ENCODE peak calls at places on chromosomes 16 and 17, in seven cellular contexts. H is transverse colon, I is stomach, N is suprapubic skin, U is ovary, R is tibial nerve, C is SK-N-SH. L is an unnamed sample.

GRCh38 chr16:29308644-29309546 is 97.6 kb downstream of the NPIPB11 start:
- DNase-seq in H (no peak), I (no peak), N (no peak), U (peak; percentile 37), R (no peak), C (no peak), L (no peak)

GRCh38 chr17:76791053-76791980 is 53.4 kb downstream of the MFSD11 start:
- DNase-seq in H (peak; percentile 63), I (peak; percentile 27), N (no peak), U (peak; percentile 47), R (no peak), C (peak; percentile 62), L (no peak)

GRCh38 chr17:30316736-30317135 is 17.1 kb downstream of the TMIGD1 start:
- DNase-seq in H (peak; percentile 23), I (no peak), N (no peak), U (no peak), R (no peak), C (no peak), L (no peak)

GRCh38 chr17:50676065-50676975 is 31.4 kb downstream of the ANKRD40 start:
- DNase-seq in H (no peak), I (no peak), N (peak; percentile 19), U (peak; percentile 29), R (no peak), C (no peak), L (no peak)

GRCh38 chr16:87945351-87946042 is 5.7 kb upstream of the BANP start:
- DNase-seq in H (peak; percentile 80), I (peak; percentile 78), N (no peak), U (peak; percentile 89), R (peak; percentile 41), C (peak; percentile 90), L (no peak)

GRCh38 chr16:27401768-27402568 is at the start of gene IL21R:
- DNase-seq in H (peak; percentile 74), I (peak; percentile 50), N (no peak), U (no peak), R (no peak), C (peak; percentile 38), L (peak; percentile 86)

GRCh38 chr17:8366231-8366630 is 10.3 kb downstream of the KRABD2 start:
- DNase-seq in H (no peak), I (no peak), N (no peak), U (no peak), R (no peak), C (no peak), L (no peak)

GRCh38 chr16:57794849-57795430 is 7.4 kb downstream of the KIFC3 start:
- DNase-seq in H (no peak), I (no peak), N (no peak), U (no peak), R (no peak), C (no peak), L (no peak)

GRCh38 chr17:4751925-4752324 is 12.2 kb upstream of the CXCL16 start:
- DNase-seq in H (no peak), I (no peak), N (no peak), U (no peak), R (no peak), C (no peak), L (no peak)

GRCh38 chr17:75249564-75249963 is 11.8 kb downstream of the GGA3 start:
- DNase-seq in H (no peak), I (no peak), N (no peak), U (no peak), R (no peak), C (no peak), L (no peak)

GRCh38 chr17:77864234-77865108 is 94.0 kb upstream of the TNRC6C start:
- DNase-seq in H (no peak), I (no peak), N (no peak), U (no peak), R (no peak), C (peak; percentile 62), L (no peak)

GRCh38 chr17:76092526-76093413 is 10.8 kb downstream of the EXOC7 start:
- DNase-seq in H (no peak), I (no peak), N (no peak), U (no peak), R (no peak), C (peak; percentile 21), L (no peak)

GRCh38 chr16:3131755-3132377 is 3.0 kb upstream of the ZNF213 start:
- DNase-seq in H (peak; percentile 55), I (peak; percentile 48), N (no peak), U (no peak), R (no peak), C (peak; percentile 68), L (no peak)

GRCh38 chr17:27980035-27980434 is 62.4 kb upstream of the NLK start:
- DNase-seq in H (no peak), I (no peak), N (no peak), U (no peak), R (no peak), C (no peak), L (no peak)

GRCh38 chr16:27600386-27600785 is 50.4 kb downstream of the KATNIP start:
- DNase-seq in H (no peak), I (no peak), N (no peak), U (no peak), R (no peak), C (no peak), L (no peak)

GRCh38 chr16:29816694-29817441 is 916 bp downstream of the PAGR1 start:
- DNase-seq in H (peak; percentile 73), I (peak; percentile 65), N (peak; percentile 86), U (peak; percentile 77), R (no peak), C (peak; percentile 63), L (no peak)

GRCh38 chr16:79607587-79607986 is 7.0 kb upstream of the MAF start:
- DNase-seq in H (no peak), I (no peak), N (no peak), U (no peak), R (no peak), C (no peak), L (no peak)

GRCh38 chr16:72198021-72198420 is 26.1 kb upstream of the PMFBP1 start:
- DNase-seq in H (no peak), I (no peak), N (no peak), U (peak; percentile 40), R (peak; percentile 86), C (peak; percentile 68), L (no peak)

GRCh38 chr17:82957961-82958491 is 118.2 kb upstream of the ZNF750 start:
- DNase-seq in H (no peak), I (peak; percentile 22), N (peak; percentile 51), U (peak; percentile 32), R (no peak), C (no peak), L (no peak)

GRCh38 chr17:83186226-83186625 is 106.8 kb downstream of the METRNL start:
- DNase-seq in H (no peak), I (no peak), N (no peak), U (peak; percentile 46), R (no peak), C (no peak), L (no peak)

GRCh38 chr16:16096161-16096857 is 127.0 kb downstream of the ABCC6 start:
- DNase-seq in H (peak; percentile 39), I (no peak), N (no peak), U (peak; percentile 83), R (peak; percentile 32), C (no peak), L (no peak)

GRCh38 chr16:15765880-15766279 is 90.9 kb downstream of the MYH11 start:
- DNase-seq in H (no peak), I (no peak), N (no peak), U (no peak), R (peak; percentile 27), C (peak; percentile 64), L (no peak)

GRCh38 chr16:49856741-49857330 is 924 bp upstream of the ZNF423 start:
- DNase-seq in H (peak; percentile 86), I (peak; percentile 74), N (no peak), U (peak; percentile 88), R (peak; percentile 64), C (peak; percentile 92), L (no peak)

GRCh38 chr17:48871551-48872351 is 20.8 kb upstream of the ATP5MC1 start:
- DNase-seq in H (peak; percentile 86), I (peak; percentile 79), N (no peak), U (peak; percentile 60), R (peak; percentile 45), C (no peak), L (no peak)

GRCh38 chr17:64252831-64253230 is 10.2 kb downstream of the TEX2 start:
- DNase-seq in H (no peak), I (no peak), N (no peak), U (no peak), R (no peak), C (no peak), L (no peak)

GRCh38 chr16:9062301-9062700 is 29.1 kb upstream of the HAPSTR1 start:
- DNase-seq in H (no peak), I (no peak), N (no peak), U (no peak), R (no peak), C (no peak), L (no peak)

GRCh38 chr17:79251824-79252223 is 177.2 kb downstream of the ENGASE start:
- DNase-seq in H (no peak), I (no peak), N (no peak), U (no peak), R (no peak), C (no peak), L (no peak)

GRCh38 chr17:65690626-65691310 is 129.3 kb upstream of the AXIN2 start:
- DNase-seq in H (no peak), I (no peak), N (no peak), U (no peak), R (no peak), C (no peak), L (no peak)

GRCh38 chr17:37519241-37519985 is 29.7 kb downstream of the DUSP14 start:
- DNase-seq in H (no peak), I (no peak), N (no peak), U (no peak), R (no peak), C (no peak), L (no peak)

GRCh38 chr16:14249291-14250032 is 178.3 kb downstream of the MRTFB start:
- DNase-seq in H (peak; percentile 35), I (peak; percentile 39), N (no peak), U (peak; percentile 47), R (peak; percentile 60), C (peak; percentile 54), L (peak; percentile 66)

GRCh38 chr17:42561908-42562844 is at the start of gene COASY:
- DNase-seq in H (peak; percentile 98), I (peak; percentile 96), N (peak; percentile 97), U (peak; percentile 96), R (peak; percentile 97), C (peak; percentile 99), L (peak; percentile 98)
- TF ChIP-seq EP300 in H (no peak), I (no peak), N (no peak), U (no peak), R (peak; percentile 80), C (no peak), L (no peak)

GRCh38 chr16:10964039-10964890 is 19.9 kb downstream of the CLEC16A start:
- DNase-seq in H (peak; percentile 86), I (peak; percentile 87), N (peak; percentile 87), U (peak; percentile 89), R (peak; percentile 82), C (peak; percentile 79), L (no peak)
- H3K36me3 ChIP-seq in H (no peaks in the 10 kb centered on the region), I (peaks cover 37% of the 10 kb centered on the region), N (peaks cover 24% of the 10 kb centered on the region), U (no peaks in the 10 kb centered on the region), R (peaks cover 54% of the 10 kb centered on the region), C (peaks cover 16% of the 10 kb centered on the region), L (peaks cover 12% of the 10 kb centered on the region)

GRCh38 chr17:10026786-10027046 is 121.6 kb upstream of the RCVRN start:
- DNase-seq in H (no peak), I (no peak), N (no peak), U (no peak), R (no peak), C (no peak), L (no peak)
- TF ChIP-seq EP300 in H (no peak), I (no peak), N (no peak), U (no peak), R (no peak), C (no peak), L (no peak)

GRCh38 chr17:7315570-7316243 is 547 bp upstream of the GPS2 start:
- DNase-seq in H (no peak), I (peak; percentile 77), N (no peak), U (no peak), R (no peak), C (no peak), L (no peak)
- H3K36me3 ChIP-seq in H (no peaks in the 10 kb centered on the region), I (peaks cover 68% of the 10 kb centered on the region), N (peaks cover 59% of the 10 kb centered on the region), U (no peaks in the 10 kb centered on the region), R (peaks cover 84% of the 10 kb centered on the region), C (peaks cover 51% of the 10 kb centered on the region), L (peaks cover 58% of the 10 kb centered on the region)

L was measured in esophagus muscularis mucosa.